ENCODE peak calls at places on chromosomes 5 and 9, in ten cellular contexts. One of them, this sample, is unnamed.

GRCh38 chr5:122576266-122577016 is 198.4 kb upstream of the SNX2 start:
- DNase-seq in NCI-H1930: no peak
- DNase-seq in ELR: no peak
- DNase-seq in activated effector memory CD4-positive, alpha-beta T cell treated with anti-CD3 and anti-CD28 coated beads, Interleukin-2, amount 50 U/mL, for 16 hours: no peak
- DNase-seq in NCI-H82: no peak
- DNase-seq in H7: no peak
- DNase-seq in HFFc6: no peak
- DNase-seq in amygdala: no peak
- DNase-seq in GM20000: no peak
- DNase-seq in left ventricle myocardium inferior: no peak
- DNase-seq in this sample: peak

GRCh38 chr5:116765441-116765840 is 190.8 kb upstream of the SEMA6A start:
- DNase-seq in left ventricle myocardium inferior: no peak
- DNase-seq in HFFc6: no peak
- DNase-seq in activated effector memory CD4-positive, alpha-beta T cell treated with anti-CD3 and anti-CD28 coated beads, Interleukin-2, amount 50 U/mL, for 16 hours: no peak
- DNase-seq in NCI-H82: no peak
- DNase-seq in amygdala: no peak
- DNase-seq in GM20000: no peak
- DNase-seq in H7: no peak
- DNase-seq in NCI-H1930: no peak
- DNase-seq in ELR: no peak
- DNase-seq in this sample: no peak

GRCh38 chr5:31492824-31493223 is 39.1 kb downstream of the DROSHA start:
- DNase-seq in amygdala: no peak
- DNase-seq in NCI-H1930: no peak
- DNase-seq in GM20000: no peak
- DNase-seq in activated effector memory CD4-positive, alpha-beta T cell treated with anti-CD3 and anti-CD28 coated beads, Interleukin-2, amount 50 U/mL, for 16 hours: no peak
- DNase-seq in left ventricle myocardium inferior: no peak
- DNase-seq in H7: peak
- DNase-seq in HFFc6: no peak
- DNase-seq in ELR: peak
- DNase-seq in NCI-H82: no peak
- DNase-seq in this sample: no peak

GRCh38 chr9:118829334-118829733 is 539.9 kb downstream of the BRINP1 start:
- DNase-seq in activated effector memory CD4-positive, alpha-beta T cell treated with anti-CD3 and anti-CD28 coated beads, Interleukin-2, amount 50 U/mL, for 16 hours: no peak
- DNase-seq in H7: peak
- DNase-seq in HFFc6: no peak
- DNase-seq in NCI-H1930: no peak
- DNase-seq in left ventricle myocardium inferior: no peak
- DNase-seq in ELR: peak
- DNase-seq in amygdala: no peak
- DNase-seq in NCI-H82: peak
- DNase-seq in GM20000: no peak
- DNase-seq in this sample: no peak

GRCh38 chr9:101403886-101404285 is 5.2 kb downstream of the ZNF189 start:
- DNase-seq in ELR: no peak
- DNase-seq in HFFc6: no peak
- DNase-seq in H7: no peak
- DNase-seq in left ventricle myocardium inferior: no peak
- DNase-seq in NCI-H82: no peak
- DNase-seq in activated effector memory CD4-positive, alpha-beta T cell treated with anti-CD3 and anti-CD28 coated beads, Interleukin-2, amount 50 U/mL, for 16 hours: no peak
- DNase-seq in NCI-H1930: no peak
- DNase-seq in amygdala: no peak
- DNase-seq in GM20000: no peak
- DNase-seq in this sample: no peak

GRCh38 chr5:34012791-34013190 is 4.9 kb upstream of the AMACR start:
- DNase-seq in NCI-H82: no peak
- DNase-seq in HFFc6: no peak
- DNase-seq in GM20000: no peak
- DNase-seq in activated effector memory CD4-positive, alpha-beta T cell treated with anti-CD3 and anti-CD28 coated beads, Interleukin-2, amount 50 U/mL, for 16 hours: no peak
- DNase-seq in H7: no peak
- DNase-seq in NCI-H1930: no peak
- DNase-seq in ELR: no peak
- DNase-seq in amygdala: no peak
- DNase-seq in left ventricle myocardium inferior: no peak
- DNase-seq in this sample: peak

GRCh38 chr5:16812448-16812847 is 123.6 kb downstream of the MYO10 start:
- DNase-seq in HFFc6: no peak
- DNase-seq in left ventricle myocardium inferior: no peak
- DNase-seq in NCI-H1930: no peak
- DNase-seq in NCI-H82: no peak
- DNase-seq in amygdala: no peak
- DNase-seq in H7: no peak
- DNase-seq in GM20000: no peak
- DNase-seq in ELR: no peak
- DNase-seq in activated effector memory CD4-positive, alpha-beta T cell treated with anti-CD3 and anti-CD28 coated beads, Interleukin-2, amount 50 U/mL, for 16 hours: no peak
- DNase-seq in this sample: no peak

GRCh38 chr5:154610321-154611154 is 132.5 kb upstream of the HAND1 start:
- DNase-seq in activated effector memory CD4-positive, alpha-beta T cell treated with anti-CD3 and anti-CD28 coated beads, Interleukin-2, amount 50 U/mL, for 16 hours: peak
- DNase-seq in H7: peak
- DNase-seq in GM20000: peak
- DNase-seq in HFFc6: peak
- DNase-seq in NCI-H1930: peak
- DNase-seq in ELR: peak
- DNase-seq in left ventricle myocardium inferior: peak
- DNase-seq in NCI-H82: peak
- DNase-seq in amygdala: peak
- DNase-seq in this sample: peak

GRCh38 chr5:7622498-7622897 is 226.6 kb downstream of the ADCY2 start:
- DNase-seq in amygdala: no peak
- DNase-seq in activated effector memory CD4-positive, alpha-beta T cell treated with anti-CD3 and anti-CD28 coated beads, Interleukin-2, amount 50 U/mL, for 16 hours: no peak
- DNase-seq in GM20000: no peak
- DNase-seq in H7: no peak
- DNase-seq in left ventricle myocardium inferior: no peak
- DNase-seq in ELR: no peak
- DNase-seq in NCI-H1930: no peak
- DNase-seq in NCI-H82: no peak
- DNase-seq in HFFc6: no peak
- DNase-seq in this sample: no peak

GRCh38 chr5:106423109-106423897 is 1247.4 kb downstream of the EFNA5 start:
- DNase-seq in activated effector memory CD4-positive, alpha-beta T cell treated with anti-CD3 and anti-CD28 coated beads, Interleukin-2, amount 50 U/mL, for 16 hours: no peak
- DNase-seq in ELR: no peak
- DNase-seq in H7: no peak
- DNase-seq in GM20000: no peak
- DNase-seq in left ventricle myocardium inferior: no peak
- DNase-seq in NCI-H1930: no peak
- DNase-seq in HFFc6: no peak
- DNase-seq in NCI-H82: no peak
- DNase-seq in amygdala: no peak
- DNase-seq in this sample: no peak

GRCh38 chr9:68851657-68852056 is 146.6 kb downstream of the PIP5K1B start:
- DNase-seq in HFFc6: no peak
- DNase-seq in activated effector memory CD4-positive, alpha-beta T cell treated with anti-CD3 and anti-CD28 coated beads, Interleukin-2, amount 50 U/mL, for 16 hours: no peak
- DNase-seq in NCI-H1930: no peak
- DNase-seq in left ventricle myocardium inferior: no peak
- DNase-seq in GM20000: no peak
- DNase-seq in NCI-H82: no peak
- DNase-seq in amygdala: no peak
- DNase-seq in H7: no peak
- DNase-seq in ELR: peak
- DNase-seq in this sample: no peak

GRCh38 chr9:82560457-82560904 is 502.5 kb downstream of the RASEF start:
- DNase-seq in left ventricle myocardium inferior: no peak
- DNase-seq in GM20000: no peak
- DNase-seq in H7: no peak
- DNase-seq in ELR: no peak
- DNase-seq in HFFc6: no peak
- DNase-seq in NCI-H1930: no peak
- DNase-seq in NCI-H82: no peak
- DNase-seq in amygdala: no peak
- DNase-seq in activated effector memory CD4-positive, alpha-beta T cell treated with anti-CD3 and anti-CD28 coated beads, Interleukin-2, amount 50 U/mL, for 16 hours: no peak
- DNase-seq in this sample: no peak

GRCh38 chr5:179731791-179732411 is 721 bp upstream of the MAML1 start:
- DNase-seq in ELR: peak
- DNase-seq in HFFc6: peak
- DNase-seq in NCI-H1930: no peak
- DNase-seq in H7: no peak
- DNase-seq in activated effector memory CD4-positive, alpha-beta T cell treated with anti-CD3 and anti-CD28 coated beads, Interleukin-2, amount 50 U/mL, for 16 hours: peak
- DNase-seq in left ventricle myocardium inferior: peak
- DNase-seq in GM20000: peak
- DNase-seq in NCI-H82: peak
- DNase-seq in amygdala: no peak
- DNase-seq in this sample: no peak

GRCh38 chr9:36721846-36722588 is 149.3 kb downstream of the MELK start:
- DNase-seq in HFFc6: no peak
- DNase-seq in amygdala: no peak
- DNase-seq in ELR: no peak
- DNase-seq in H7: no peak
- DNase-seq in activated effector memory CD4-positive, alpha-beta T cell treated with anti-CD3 and anti-CD28 coated beads, Interleukin-2, amount 50 U/mL, for 16 hours: no peak
- DNase-seq in NCI-H1930: no peak
- DNase-seq in GM20000: no peak
- DNase-seq in left ventricle myocardium inferior: no peak
- DNase-seq in NCI-H82: no peak
- DNase-seq in this sample: peak

GRCh38 chr5:169181785-169182184 is 119.2 kb downstream of the SLIT3 start:
- DNase-seq in HFFc6: no peak
- DNase-seq in left ventricle myocardium inferior: no peak
- DNase-seq in ELR: no peak
- DNase-seq in NCI-H1930: no peak
- DNase-seq in NCI-H82: no peak
- DNase-seq in H7: no peak
- DNase-seq in GM20000: no peak
- DNase-seq in activated effector memory CD4-positive, alpha-beta T cell treated with anti-CD3 and anti-CD28 coated beads, Interleukin-2, amount 50 U/mL, for 16 hours: no peak
- DNase-seq in amygdala: no peak
- DNase-seq in this sample: peak

GRCh38 chr9:114386886-114387677 is 700 bp downstream of the AKNA start:
- DNase-seq in amygdala: peak
- DNase-seq in H7: no peak
- DNase-seq in NCI-H1930: no peak
- DNase-seq in HFFc6: peak
- DNase-seq in ELR: peak
- DNase-seq in activated effector memory CD4-positive, alpha-beta T cell treated with anti-CD3 and anti-CD28 coated beads, Interleukin-2, amount 50 U/mL, for 16 hours: peak
- DNase-seq in left ventricle myocardium inferior: no peak
- DNase-seq in GM20000: no peak
- DNase-seq in NCI-H82: peak
- DNase-seq in this sample: no peak